ENCODE peak calls at places on chromosome 17, in four cellular contexts. W, X, Y and K are unnamed samples.
A peak's percentile ranks its signal among the peaks of the same experiment; 100 is the strongest.

GRCh38 chr17:64170286-64170685 is 40.3 kb upstream of the ERN1 start:
- DNase-seq in W (no peak), X (no peak), Y (no peak), K (no peak)

GRCh38 chr17:75406222-75406615 is 741 bp upstream of the GRB2 start:
- DNase-seq in W (no peak), X (no peak), Y (no peak), K (no peak)

GRCh38 chr17:81869221-81870154 is 1.6 kb downstream of the ARHGDIA start:
- DNase-seq in W (no peak), X (peak; percentile 42), Y (peak; percentile 67), K (peak; percentile 76)

GRCh38 chr17:82531431-82531881 is 11.9 kb downstream of the FOXK2 start:
- DNase-seq in W (no peak), X (no peak), Y (no peak), K (no peak)

GRCh38 chr17:13273744-13274295 is 256.0 kb upstream of the ELAC2 start:
- DNase-seq in W (no peak), X (no peak), Y (no peak), K (no peak)

GRCh38 chr17:50144346-50144745 is 6.1 kb downstream of the PPP1R9B start:
- DNase-seq in W (no peak), X (no peak), Y (no peak), K (no peak)

GRCh38 chr17:83084214-83084613 is 4.8 kb downstream of the METRNL start:
- DNase-seq in W (no peak), X (no peak), Y (no peak), K (no peak)

GRCh38 chr17:19487009-19487600 is 46.5 kb upstream of the SLC47A1 start:
- DNase-seq in W (no peak), X (no peak), Y (no peak), K (no peak)

GRCh38 chr17:19723967-19724366 is 7.6 kb upstream of the SLC47A2 start:
- DNase-seq in W (no peak), X (no peak), Y (no peak), K (no peak)

GRCh38 chr17:6708357-6708961 is 4.7 kb downstream of the SLC13A5 start:
- DNase-seq in W (no peak), X (no peak), Y (no peak), K (no peak)

GRCh38 chr17:5237541-5238016 is 2.9 kb upstream of the SCIMP start:
- DNase-seq in W (no peak), X (peak; percentile 72), Y (peak; percentile 54), K (peak; percentile 78)

GRCh38 chr17:67107811-67108210 is 63.5 kb downstream of the CACNG1 start:
- DNase-seq in W (no peak), X (no peak), Y (no peak), K (no peak)

DNA sequence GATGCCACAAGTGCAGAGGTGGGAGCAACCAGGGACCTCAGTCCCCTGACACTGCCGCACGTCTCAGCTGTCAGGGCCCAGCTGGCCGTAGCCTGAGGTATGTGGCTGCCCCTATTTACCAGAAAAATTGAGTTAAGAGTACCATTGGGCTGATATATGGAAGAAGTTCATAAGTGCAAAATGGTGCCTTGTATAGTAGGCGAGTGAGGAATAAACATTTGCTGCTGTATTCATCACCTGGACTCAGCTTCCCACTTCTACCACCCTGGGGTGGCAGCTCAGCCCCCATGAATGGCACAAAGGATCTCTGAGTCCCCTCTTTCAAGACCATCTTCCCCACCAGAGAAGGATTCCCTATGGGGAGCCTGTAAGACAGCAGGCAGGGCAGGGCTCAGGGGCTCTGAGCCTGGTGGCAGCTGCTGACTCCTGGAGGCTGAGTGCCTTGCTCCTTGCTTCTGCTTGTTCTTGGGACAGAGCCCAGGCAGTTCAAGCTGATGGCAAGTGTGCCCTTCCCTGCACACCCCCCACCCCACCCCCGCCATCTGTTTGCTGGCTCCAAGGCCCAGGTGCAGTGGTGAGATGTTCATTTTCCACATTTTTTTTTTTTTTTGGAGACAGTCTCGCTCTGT is 29.0 kb downstream of the TRPV2 start:
- DNase-seq in W (no peak), X (no peak), Y (no peak), K (peak; percentile 52)
- H3K27ac ChIP-seq in W (no peak overlapping the region), X (no peak overlapping the region), Y (no peak overlapping the region), K (peak overlapping the region; percentile 42)

GRCh38 chr17:73305845-73306836 is 5.7 kb downstream of the CDC42EP4 start:
- DNase-seq in W (no peak), X (no peak), Y (no peak), K (no peak)

GRCh38 chr17:73307130-73307529 is 4.7 kb downstream of the CDC42EP4 start:
- DNase-seq in W (no peak), X (peak; percentile 55), Y (peak; percentile 50), K (no peak)

GRCh38 chr17:73304438-73304837 is 7.4 kb downstream of the CDC42EP4 start:
- DNase-seq in W (no peak), X (no peak), Y (no peak), K (no peak)

GRCh38 chr17:73302189-73302588 is 9.6 kb downstream of the CDC42EP4 start:
- DNase-seq in W (no peak), X (no peak), Y (no peak), K (no peak)

GRCh38 chr17:73304971-73305786 is 6.6 kb downstream of the CDC42EP4 start:
- DNase-seq in W (no peak), X (peak; percentile 65), Y (peak; percentile 61), K (peak; percentile 83)
- H3K4me3 ChIP-seq in W (no peak overlapping the region), X (peak overlapping the region; percentile 44), Y (peak overlapping the region; percentile 39), K (peak overlapping the region; percentile 9)

GRCh38 chr17:72792771-72793170 is 299.7 kb downstream of the SLC39A11 start:
- DNase-seq in W (no peak), X (no peak), Y (no peak), K (no peak)

GRCh38 chr17:72790194-72790593 is 302.3 kb downstream of the SLC39A11 start:
- DNase-seq in W (no peak), X (no peak), Y (no peak), K (no peak)

GRCh38 chr17:72795941-72796340 is 296.5 kb downstream of the SLC39A11 start:
- DNase-seq in W (no peak), X (no peak), Y (no peak), K (no peak)

GRCh38 chr17:72797142-72797541 is 295.3 kb downstream of the SLC39A11 start:
- DNase-seq in W (no peak), X (no peak), Y (no peak), K (no peak)

GRCh38 chr17:72794152-72794551 is 298.3 kb downstream of the SLC39A11 start:
- DNase-seq in W (no peak), X (no peak), Y (no peak), K (no peak)
- TF ChIP-seq CTCF in W (no peak), X (no peak), Y (no peak), K (no peak)

GRCh38 chr17:43814026-43814425 is 18.9 kb downstream of the MPP3 start:
- DNase-seq in W (no peak), X (no peak), Y (no peak), K (no peak)
- H3K27ac ChIP-seq in W (no peak overlapping the region), X (no peak overlapping the region), Y (no peak overlapping the region), K (no peak overlapping the region)

DNA sequence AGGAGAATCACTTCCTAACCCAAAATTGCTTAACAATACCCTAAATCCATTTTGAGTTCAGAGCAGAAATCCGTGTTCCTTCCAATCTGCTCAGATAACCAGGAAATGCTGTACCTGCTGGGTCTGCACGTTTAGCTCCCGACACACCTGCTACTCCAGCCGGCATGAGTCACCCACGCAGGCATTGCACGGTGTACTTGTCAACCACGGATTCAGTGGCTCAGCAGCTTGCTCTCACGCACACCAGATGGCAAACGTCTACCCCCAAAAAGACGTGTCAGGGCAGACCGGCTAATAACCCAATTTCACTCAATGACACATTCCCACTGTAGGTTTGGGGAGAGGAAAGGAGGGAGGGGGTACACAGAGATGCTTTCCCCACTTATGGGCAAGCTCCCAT is 468.1 kb downstream of the SOX9 start:
- DNase-seq in W (no peak), X (peak; percentile 83), Y (no peak), K (peak; percentile 73)
- H3K4me3 ChIP-seq in W (no peak overlapping the region), X (peak overlapping the region; percentile 71), Y (no peak overlapping the region), K (no peak overlapping the region)

GRCh38 chr17:79977161-79977631 is 58.5 kb downstream of the TBC1D16 start:
- DNase-seq in W (no peak), X (no peak), Y (no peak), K (peak; percentile 8)

GRCh38 chr17:79975498-79976134 is 60.1 kb downstream of the TBC1D16 start:
- DNase-seq in W (no peak), X (no peak), Y (no peak), K (peak; percentile 7)

GRCh38 chr17:79977711-79978544 is 57.7 kb downstream of the TBC1D16 start:
- DNase-seq in W (no peak), X (no peak), Y (no peak), K (peak; percentile 48)

GRCh38 chr17:79976451-79976850 is 59.2 kb downstream of the TBC1D16 start:
- DNase-seq in W (no peak), X (no peak), Y (no peak), K (peak; percentile 7)

GRCh38 chr17:79974786-79975497 is 60.7 kb downstream of the TBC1D16 start:
- DNase-seq in W (no peak), X (no peak), Y (no peak), K (peak; percentile 34)
- TF ChIP-seq CTCF in W (no peak), X (peak; percentile 25), Y (no peak), K (peak; percentile 71)

DNA sequence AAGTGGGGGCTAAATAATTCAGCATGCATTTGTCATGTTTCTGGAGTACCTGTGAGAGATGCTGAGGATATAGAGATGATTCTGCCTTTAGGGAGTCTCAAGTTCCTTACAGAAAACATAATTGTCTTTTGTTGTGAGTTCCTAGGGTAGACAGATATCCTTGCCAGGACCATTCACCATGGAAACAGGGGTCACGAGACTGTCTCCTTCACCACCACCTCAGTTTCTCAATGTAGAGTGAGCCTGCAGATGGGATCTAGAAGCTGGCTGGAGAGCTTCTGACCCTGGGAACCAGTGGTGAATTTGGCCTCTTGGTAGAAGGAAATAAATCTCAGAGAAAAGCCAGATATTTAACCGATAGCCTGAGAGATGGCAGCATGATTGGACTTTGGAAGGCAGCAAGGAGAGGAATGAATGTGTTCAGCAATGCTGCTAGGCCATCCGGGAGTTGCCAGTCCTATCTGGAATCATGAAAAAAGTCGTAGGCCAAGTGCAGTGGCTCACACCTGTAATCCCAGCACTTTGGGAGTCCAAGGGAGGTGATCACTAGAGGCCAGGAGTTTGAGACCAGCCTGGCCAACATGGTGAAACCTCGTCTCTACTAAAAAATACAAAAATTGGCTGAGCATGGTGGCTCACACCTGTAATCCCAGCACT is 7.4 kb upstream of the HDAC5 start:
- DNase-seq in W (no peak), X (no peak), Y (no peak), K (no peak)
- H3K27ac ChIP-seq in W (no peak overlapping the region), X (no peak overlapping the region), Y (no peak overlapping the region), K (no peak overlapping the region)